ENCODE peak calls at places on chromosomes 16 and 17, in six cellular contexts. Y, H, X, C, V and R are unnamed samples.
A peak's percentile ranks its signal among the peaks of the same experiment; 100 is the strongest.

GRCh38 chr16:67636713-67637112 is 8.2 kb upstream of the CARMIL2 start:
- DNase-seq in H (no peak), C (no peak), V (no peak), X (no peak), Y (no peak), R (no peak)

GRCh38 chr16:48542966-48543365 is 67.0 kb downstream of the N4BP1 start:
- DNase-seq in X (no peak), C (no peak), Y (peak; percentile 48), V (no peak), H (no peak), R (no peak)

GRCh38 chr17:36602030-36602737 is 801 bp downstream of the MRM1 start:
- DNase-seq in H (peak; percentile 9), X (no peak), C (no peak), V (peak; percentile 24), Y (no peak), R (no peak)

GRCh38 chr17:28045304-28045703 is 2.8 kb downstream of the NLK start:
- DNase-seq in C (no peak), V (no peak), H (no peak), X (no peak), Y (no peak), R (no peak)

GRCh38 chr17:49290690-49291326 is 60.2 kb upstream of the PHOSPHO1 start:
- DNase-seq in C (no peak), X (no peak), V (no peak), H (peak; percentile 42), Y (no peak), R (no peak)

GRCh38 chr17:27315322-27315721 is 21.4 kb downstream of the WSB1 start:
- DNase-seq in C (peak; percentile 46), X (peak; percentile 83), V (peak; percentile 91), Y (peak; percentile 97), H (peak; percentile 94), R (no peak)

GRCh38 chr17:75010683-75011406 is 1.6 kb upstream of the MRPL58 start:
- DNase-seq in C (peak; percentile 40), X (peak; percentile 35), V (peak; percentile 81), H (peak; percentile 55), Y (peak; percentile 90), R (no peak)

GRCh38 chr16:25177831-25178688 is 38.7 kb upstream of the AQP8 start:
- DNase-seq in C (peak; percentile 42), X (no peak), Y (no peak), V (peak; percentile 27), H (no peak), R (no peak)

GRCh38 chr17:50173335-50173941 is 7.6 kb downstream of the SGCA start:
- DNase-seq in H (peak; percentile 95), C (no peak), V (peak; percentile 81), X (peak; percentile 67), Y (no peak), R (no peak)

GRCh38 chr16:11977206-11978041 is 890 bp downstream of the SNX29 start:
- DNase-seq in Y (peak; percentile 80), V (peak; percentile 66), C (no peak), H (peak; percentile 82), X (peak; percentile 36), R (no peak)

GRCh38 chr17:83200231-83200699 is 120.9 kb downstream of the METRNL start:
- DNase-seq in H (peak; percentile 26), V (peak; percentile 36), X (peak; percentile 35), C (peak; percentile 31), Y (peak; percentile 84), R (peak; percentile 69)

GRCh38 chr17:37608369-37609169 is 649 bp downstream of the SYNRG start:
- DNase-seq in X (no peak), V (no peak), H (peak; percentile 48), C (no peak), Y (no peak), R (no peak)

GRCh38 chr16:29028457-29029167 is 43.8 kb downstream of the LAT start:
- DNase-seq in Y (peak; percentile 9), X (no peak), V (no peak), H (no peak), C (no peak), R (peak; percentile 70)

GRCh38 chr17:66654764-66655163 is 180.2 kb upstream of the CACNG5 start:
- DNase-seq in V (no peak), H (no peak), Y (no peak), X (no peak), C (no peak), R (no peak)

GRCh38 chr16:3695610-3696369 is 21.5 kb downstream of the TRAP1 start:
- DNase-seq in Y (no peak), X (no peak), V (no peak), H (no peak), C (peak; percentile 79), R (no peak)

GRCh38 chr16:57732683-57733082 is 2.9 kb upstream of the KATNB1 start:
- DNase-seq in X (no peak), Y (no peak), V (no peak), C (no peak), H (no peak), R (no peak)

GRCh38 chr17:28968269-28968913 is 17.1 kb upstream of the PHF12 start:
- DNase-seq in V (no peak), C (no peak), X (no peak), H (no peak), Y (no peak), R (no peak)

GRCh38 chr17:57337390-57337789 is 81.1 kb downstream of the MSI2 start:
- DNase-seq in H (no peak), V (no peak), Y (no peak), C (no peak), X (no peak), R (no peak)

GRCh38 chr16:62050793-62051192 is 14.6 kb upstream of the CDH8 start:
- DNase-seq in H (no peak), V (no peak), Y (no peak), C (no peak), X (no peak), R (no peak)

GRCh38 chr16:12366313-12366712 is 389.8 kb downstream of the SNX29 start:
- DNase-seq in Y (no peak), V (no peak), H (no peak), C (no peak), X (no peak), R (no peak)

GRCh38 chr17:31446195-31446967 is 54.9 kb downstream of the RAB11FIP4 start:
- DNase-seq in V (no peak), H (no peak), C (no peak), Y (no peak), X (no peak), R (no peak)

GRCh38 chr16:1945559-1946391 is 2.8 kb upstream of the MSRB1 start:
- DNase-seq in V (no peak), Y (no peak), X (no peak), C (no peak), H (no peak), R (no peak)

GRCh38 chr17:79659376-79659775 is 48.5 kb upstream of the RBFOX3 start:
- DNase-seq in Y (no peak), V (no peak), H (no peak), X (no peak), C (no peak), R (peak; percentile 49)

GRCh38 chr16:3490911-3491629 is 4.2 kb downstream of the C16orf90 start:
- DNase-seq in X (no peak), Y (no peak), C (peak; percentile 27), H (no peak), V (no peak), R (no peak)

GRCh38 chr16:82633964-82634600 is 7.3 kb downstream of the CDH13 start:
- DNase-seq in H (peak; percentile 46), V (no peak), C (no peak), X (no peak), Y (peak; percentile 41), R (no peak)

GRCh38 chr17:80845863-80846671 is 145.6 kb upstream of the CHMP6 start:
- DNase-seq in X (no peak), C (peak; percentile 49), H (no peak), V (no peak), Y (peak; percentile 46), R (no peak)

GRCh38 chr17:68792042-68792685 is 163.0 kb downstream of the ABCA8 start:
- DNase-seq in V (no peak), C (no peak), X (no peak), H (peak; percentile 51), Y (no peak), R (no peak)

DNA sequence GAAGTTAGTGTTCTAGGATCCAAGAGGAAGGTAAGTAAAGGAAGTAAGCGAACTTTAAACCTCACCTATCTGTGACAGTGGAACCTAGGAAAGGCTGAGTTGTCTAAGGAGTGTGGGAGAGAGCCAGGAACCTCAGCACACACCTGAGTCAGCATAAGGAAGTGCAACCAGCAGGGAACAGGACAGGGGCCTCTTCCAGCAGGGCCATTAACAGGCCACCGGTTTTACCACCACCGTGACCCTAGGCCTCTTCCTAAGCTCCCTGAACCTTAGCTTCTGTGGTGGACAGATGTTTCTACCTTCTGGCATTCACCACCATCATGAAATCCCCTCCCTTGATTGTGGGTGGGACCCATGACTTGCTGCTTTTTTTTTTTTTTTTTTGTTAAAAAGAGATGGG is 26.7 kb upstream of the GPATCH8 start:
- DNase-seq in H (no peak), Y (no peak), C (no peak), V (no peak), X (no peak), R (no peak)
- TF ChIP-seq CTCF in H (no peak), Y (no peak), C (no peak), V (no peak), X (no peak), R (no peak)

DNA sequence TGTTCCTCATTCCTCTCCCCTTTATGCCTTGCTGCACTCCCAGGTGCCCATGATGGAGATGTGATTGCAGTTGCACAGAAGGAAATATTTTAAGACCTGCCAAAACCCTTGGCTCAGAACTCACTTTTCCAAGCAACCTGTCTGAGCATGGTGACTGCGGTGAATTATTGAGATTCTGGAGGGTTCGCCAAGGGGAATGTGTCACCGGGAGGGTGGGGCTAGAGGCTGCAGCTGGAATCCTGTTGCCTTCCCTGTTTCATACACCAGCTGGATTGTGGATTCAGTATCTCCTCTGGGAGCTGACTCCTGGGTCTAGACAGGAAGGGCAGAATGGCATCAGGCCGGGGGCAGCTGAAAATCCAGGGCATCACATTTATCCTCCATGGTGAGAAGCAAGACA is 527.2 kb downstream of the TMEM114 start:
- DNase-seq in C (no peak), H (no peak), V (no peak), X (no peak), Y (no peak), R (no peak)
- TF ChIP-seq POLR2A in C (no peak), H (no peak), V (no peak), X (no peak), Y (no peak), R (no peak)

GRCh38 chr16:79599256-79599836 is 1.2 kb downstream of the MAF start:
- DNase-seq in C (peak; percentile 28), Y (peak; percentile 66), V (no peak), X (peak; percentile 62), H (no peak), R (no peak)
- H3K4me3 ChIP-seq in C (peak overlapping the region; percentile 4), Y (peak overlapping the region; percentile 45), V (peak overlapping the region; percentile 82), X (peak overlapping the region; percentile 93), H (peak overlapping the region; percentile 25), R (peak overlapping the region; percentile 59)

GRCh38 chr16:47486856-47487255 is 25.7 kb downstream of the PHKB start:
- DNase-seq in V (no peak), C (no peak), Y (no peak), X (no peak), H (no peak), R (no peak)

GRCh38 chr16:47481698-47482374 is 20.7 kb downstream of the PHKB start:
- DNase-seq in V (no peak), Y (no peak), X (no peak), H (no peak), C (no peak), R (no peak)

GRCh38 chr16:47480410-47480809 is 19.3 kb downstream of the PHKB start:
- DNase-seq in C (no peak), H (no peak), V (no peak), Y (no peak), X (no peak), R (no peak)

GRCh38 chr16:47488051-47488450 is 26.9 kb downstream of the PHKB start:
- DNase-seq in V (no peak), H (no peak), X (no peak), Y (no peak), C (no peak), R (no peak)

GRCh38 chr16:47483616-47484015 is 22.5 kb downstream of the PHKB start:
- DNase-seq in H (no peak), C (no peak), X (no peak), V (no peak), Y (no peak), R (no peak)
- TF ChIP-seq CTCF in H (no peak), C (no peak), X (no peak), V (no peak), Y (no peak), R (no peak)